ENCODE peak calls at places on chromosomes 11 and 22, in six cellular contexts. T, A, Z, I, V and X are unnamed samples.

GRCh38 chr11:70431611-70432010 is 33.3 kb downstream of the CTTN start:
- DNase-seq in T (no peak), A (no peak), Z (no peak), I (no peak), V (no peak), X (no peak)

GRCh38 chr11:68976563-68976962 is 4.2 kb downstream of the MRGPRD start:
- DNase-seq in T (no peak), A (no peak), Z (peak; percentile 29), I (no peak), V (no peak), X (no peak)

GRCh38 chr22:39545310-39546063 is 12.9 kb upstream of the RPS19BP1 start:
- DNase-seq in T (peak; percentile 25), A (no peak), Z (no peak), I (peak; percentile 36), V (no peak), X (no peak)

GRCh38 chr11:99351620-99352019 is 330.9 kb downstream of the CNTN5 start:
- DNase-seq in T (peak; percentile 51), A (no peak), Z (no peak), I (no peak), V (no peak), X (no peak)

GRCh38 chr11:58927393-58928081 is 11.8 kb upstream of the GLYATL1 start:
- DNase-seq in T (no peak), A (no peak), Z (no peak), I (no peak), V (peak; percentile 26), X (no peak)

GRCh38 chr11:1598816-1599215 is 722 bp upstream of the KRTAP5-2 start:
- DNase-seq in T (peak; percentile 4), A (no peak), Z (no peak), I (no peak), V (no peak), X (no peak)

GRCh38 chr11:78339483-78339882 is 78.1 kb downstream of the GAB2 start:
- DNase-seq in T (no peak), A (no peak), Z (no peak), I (no peak), V (no peak), X (no peak)

GRCh38 chr11:13663631-13664071 is 4.8 kb upstream of the FAR1 start:
- DNase-seq in T (peak; percentile 72), A (no peak), Z (no peak), I (no peak), V (peak; percentile 17), X (no peak)

GRCh38 chr11:66100272-66101037 is 30.4 kb downstream of the PACS1 start:
- DNase-seq in T (peak; percentile 43), A (no peak), Z (peak; percentile 80), I (peak; percentile 20), V (peak; percentile 93), X (no peak)

GRCh38 chr11:120696597-120696996 is 185.0 kb downstream of the GRIK4 start:
- DNase-seq in T (no peak), A (no peak), Z (no peak), I (no peak), V (no peak), X (no peak)

GRCh38 chr11:44949160-44950035 is 1.3 kb downstream of the TP53I11 start:
- DNase-seq in T (no peak), A (no peak), Z (peak; percentile 75), I (no peak), V (no peak), X (no peak)

GRCh38 chr11:85551881-85552280 is 75.3 kb downstream of the DLG2 start:
- DNase-seq in T (no peak), A (no peak), Z (no peak), I (no peak), V (no peak), X (no peak)

GRCh38 chr22:48081281-48081680 is 1318.8 kb downstream of the TBC1D22A start:
- DNase-seq in T (no peak), A (no peak), Z (no peak), I (no peak), V (no peak), X (no peak)

GRCh38 chr11:9802291-9802861 is 138.5 kb downstream of the SWAP70 start:
- DNase-seq in T (peak; percentile 44), A (no peak), Z (no peak), I (no peak), V (no peak), X (no peak)

GRCh38 chr11:123233280-123233977 is 38.4 kb upstream of the CLMP start:
- DNase-seq in T (peak; percentile 54), A (no peak), Z (no peak), I (no peak), V (no peak), X (no peak)

GRCh38 chr11:128544625-128545024 is 42.7 kb downstream of the ETS1 start:
- DNase-seq in T (no peak), A (no peak), Z (no peak), I (no peak), V (no peak), X (no peak)

GRCh38 chr11:119359365-119360229 is 13.1 kb upstream of the MFRP start:
- DNase-seq in T (no peak), A (no peak), Z (no peak), I (no peak), V (no peak), X (peak; percentile 39)